ENCODE peak calls at places on chromosomes 7 and 10, in five cellular contexts. T is GM12878, B is H1, X is HepG2, H is NT2/D1. W is an unnamed sample.
A peak's percentile ranks its signal among the peaks of the same experiment; 100 is the strongest.

GRCh38 chr10:131553121-131553520 is 241.6 kb upstream of the TCERG1L start:
- DNase-seq in T (no peak), B (no peak), X (no peak), H (no peak), W (no peak)

GRCh38 chr7:145978769-145979168 is 137.8 kb upstream of the CNTNAP2 start:
- DNase-seq in T (no peak), B (no peak), X (no peak), H (no peak), W (no peak)

GRCh38 chr7:40964610-40965009 is 738.3 kb downstream of the INHBA start:
- DNase-seq in T (no peak), B (no peak), X (no peak), H (no peak), W (no peak)

GRCh38 chr10:114017873-114018272 is 25.8 kb upstream of the ADRB1 start:
- DNase-seq in T (no peak), B (no peak), X (no peak), H (no peak), W (no peak)

GRCh38 chr10:1050555-1050954 is 1.6 kb upstream of the IDI1 start:
- DNase-seq in T (no peak), B (no peak), X (peak; percentile 75), H (no peak), W (no peak)

GRCh38 chr7:45712872-45713668 is 138.9 kb downstream of the ADCY1 start:
- DNase-seq in T (no peak), B (no peak), X (no peak), H (no peak), W (no peak)

GRCh38 chr10:36171546-36171945 is 529.5 kb upstream of the FZD8 start:
- DNase-seq in T (no peak), B (no peak), X (no peak), H (no peak), W (no peak)

GRCh38 chr7:155860840-155861479 is 48.7 kb upstream of the SHH start:
- DNase-seq in T (no peak), B (no peak), X (no peak), H (no peak), W (no peak)

GRCh38 chr10:91389636-91390512 is 20.3 kb upstream of the HECTD2 start:
- DNase-seq in T (no peak), B (no peak), X (peak; percentile 54), H (no peak), W (peak; percentile 26)

GRCh38 chr7:135510603-135511183 is 791 bp upstream of the CNOT4 start:
- DNase-seq in T (peak; percentile 4), B (no peak), X (peak; percentile 16), H (no peak), W (no peak)

GRCh38 chr7:15764986-15765385 is 78.5 kb upstream of the MEOX2 start:
- DNase-seq in T (no peak), B (no peak), X (no peak), H (no peak), W (no peak)

GRCh38 chr10:132738454-132739224 is 47.3 kb downstream of the NKX6-2 start:
- DNase-seq in T (no peak), B (no peak), X (no peak), H (no peak), W (no peak)

GRCh38 chr10:1094112-1095057 is 38.2 kb downstream of the WDR37 start:
- DNase-seq in T (peak; percentile 3), B (no peak), X (no peak), H (no peak), W (no peak)

GRCh38 chr7:38881015-38881414 is 28.0 kb downstream of the VPS41 start:
- DNase-seq in T (no peak), B (no peak), X (no peak), H (no peak), W (no peak)

GRCh38 chr10:49610735-49611165 is 640 bp downstream of the SLC18A3 start:
- DNase-seq in T (no peak), B (no peak), X (no peak), H (no peak), W (no peak)

GRCh38 chr10:26969145-26969926 is 108.6 kb upstream of the ABI1 start:
- DNase-seq in T (peak; percentile 75), B (no peak), X (no peak), H (no peak), W (no peak)

GRCh38 chr10:26859241-26860025 is 1.3 kb downstream of the ABI1 start:
- DNase-seq in T (no peak), B (no peak), X (peak; percentile 22), H (no peak), W (no peak)

GRCh38 chr10:120953897-120954296 is 102.7 kb downstream of the WDR11 start:
- DNase-seq in T (no peak), B (no peak), X (no peak), H (no peak), W (no peak)

GRCh38 chr10:78931333-78932083 is 137.3 kb upstream of the ZMIZ1 start:
- DNase-seq in T (no peak), B (no peak), X (no peak), H (no peak), W (peak; percentile 52)

GRCh38 chr7:137081694-137082093 is 213.2 kb downstream of the CHRM2 start:
- DNase-seq in T (no peak), B (no peak), X (no peak), H (no peak), W (no peak)

GRCh38 chr7:139620676-139621344 is 97.3 kb downstream of the CLEC2L start:
- DNase-seq in T (no peak), B (no peak), X (peak; percentile 28), H (peak; percentile 47), W (peak; percentile 85)
- TF ChIP-seq SUZ12 in T (no peak), B (no peak), X (no peak), H (no peak), W (no peak)

DNA sequence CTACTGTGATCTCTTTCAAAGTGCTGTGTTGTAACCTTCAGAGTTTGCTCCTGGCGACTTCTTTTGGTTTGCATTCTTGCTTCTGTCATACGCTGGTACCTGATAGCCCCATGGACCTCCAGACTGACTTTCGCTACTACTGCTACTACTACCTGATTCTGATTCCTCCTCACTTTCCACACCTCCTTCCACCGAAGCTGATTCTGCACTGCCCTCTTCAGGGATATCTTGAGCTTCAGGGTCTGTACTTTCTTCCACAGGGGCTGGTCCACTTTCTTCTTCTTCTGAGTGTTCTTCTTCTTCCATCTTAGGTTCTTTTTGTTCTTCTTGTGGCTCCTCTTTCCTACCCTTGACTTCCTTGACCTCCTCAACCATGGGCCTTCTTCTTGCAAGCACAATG is 992.4 kb downstream of the PCDH15 start:
- DNase-seq in T (no peak), B (no peak), X (no peak), H (no peak), W (peak; percentile 6)
- TF ChIP-seq SUZ12 in T (no peak), B (no peak), X (no peak), H (no peak), W (no peak)

DNA sequence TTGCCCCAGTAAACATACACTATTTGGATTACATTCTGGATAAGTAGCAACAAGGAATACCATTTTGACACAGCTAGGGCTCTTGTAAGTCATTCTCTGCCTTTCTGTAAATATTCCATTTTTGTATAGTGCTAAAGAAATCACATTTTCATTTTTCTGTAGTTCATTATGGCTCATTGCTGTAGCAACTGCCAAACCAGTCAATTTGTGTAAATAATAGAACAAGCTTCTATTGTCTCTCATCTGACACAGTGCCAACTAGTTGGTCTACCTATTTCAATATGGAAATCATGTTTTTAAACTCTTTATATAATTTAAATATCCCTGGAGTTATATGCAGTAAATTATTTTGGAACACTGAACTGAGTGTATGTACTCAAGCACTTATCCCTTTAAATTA is 193.7 kb downstream of the RELN start:
- DNase-seq in T (no peak), B (no peak), X (peak; percentile 45), H (no peak), W (no peak)
- TF ChIP-seq SUZ12 in T (no peak), B (no peak), X (no peak), H (no peak), W (no peak)

GRCh38 chr7:106358103-106358663 is 73.4 kb upstream of the NAMPT start:
- DNase-seq in T (no peak), B (no peak), X (no peak), H (no peak), W (no peak)
- TF ChIP-seq SUZ12 in T (no peak), B (no peak), X (no peak), H (no peak), W (no peak)

GRCh38 chr7:52777423-52777822 is 258.0 kb upstream of the POM121L12 start:
- DNase-seq in T (no peak), B (no peak), X (no peak), H (no peak), W (no peak)
- TF ChIP-seq SUZ12 in T (no peak), B (no peak), X (no peak), H (no peak), W (no peak)

W was measured in HEK293T.